ENCODE peak calls at places on chromosomes 5 and 9, in four cellular contexts. O is GM19239; C is stimulated activated CD4-positive, alpha-beta T cell treated with anti-CD3 and anti-CD28 coated beads, Interleukin-4, amount 100 ng/mL, for 4 hours; N is AG20443. H is an unnamed sample.

GRCh38 chr9:137727716-137728115 is 108.9 kb downstream of the EHMT1 start:
- DNase-seq in N (no peak), O (no peak), C (no peak), H (no peak)

GRCh38 chr9:22216730-22217160 is 207.6 kb upstream of the CDKN2B start:
- DNase-seq in O (no peak), C (no peak), N (peak), H (peak)

GRCh38 chr5:142977363-142978051 is 207.3 kb downstream of the ARHGAP26 start:
- DNase-seq in N (peak), O (no peak), C (no peak), H (peak)

GRCh38 chr5:133993563-133993962 is 11.2 kb downstream of the VDAC1 start:
- DNase-seq in C (no peak), O (no peak), N (no peak), H (no peak)

GRCh38 chr5:34028349-34028748 is 14.7 kb downstream of the C1QTNF3 start:
- DNase-seq in O (no peak), N (no peak), C (no peak), H (no peak)

GRCh38 chr9:14057347-14058077 is 256.4 kb downstream of the NFIB start:
- DNase-seq in O (no peak), C (no peak), N (no peak), H (no peak)

GRCh38 chr5:109186759-109187158 is 223.0 kb downstream of the PJA2 start:
- DNase-seq in C (no peak), O (no peak), N (no peak), H (no peak)

GRCh38 chr5:96781031-96781733 is 26.6 kb downstream of the ERAP1 start:
- DNase-seq in N (peak), C (no peak), O (no peak), H (peak)

GRCh38 chr9:117707561-117707960 is 3.4 kb downstream of the TLR4 start:
- DNase-seq in N (no peak), O (no peak), C (no peak), H (no peak)

GRCh38 chr9:23608456-23608855 is 217.6 kb downstream of the ELAVL2 start:
- DNase-seq in N (no peak), C (no peak), O (no peak), H (no peak)

GRCh38 chr9:32899181-32899580 is 102.2 kb downstream of the APTX start:
- DNase-seq in N (no peak), C (no peak), O (no peak), H (no peak)

GRCh38 chr5:39177629-39177959 is 41.8 kb downstream of the FYB1 start:
- DNase-seq in C (no peak), O (no peak), N (no peak), H (no peak)

GRCh38 chr9:108099854-108100253 is 610.3 kb upstream of the KLF4 start:
- DNase-seq in N (no peak), C (no peak), O (no peak), H (no peak)

GRCh38 chr5:58457040-58457439 is 2.8 kb downstream of the PLK2 start:
- DNase-seq in C (no peak), N (no peak), O (no peak), H (peak)

GRCh38 chr9:95167998-95168397 is 149.5 kb downstream of the FANCC start:
- DNase-seq in C (peak), O (no peak), N (peak), H (peak)

GRCh38 chr5:170434953-170435605 is 45.9 kb upstream of the KCNMB1 start:
- DNase-seq in N (peak), C (peak), O (peak), H (peak)

GRCh38 chr9:134275379-134275778 is 50.9 kb upstream of the RXRA start:
- DNase-seq in C (no peak), O (no peak), N (no peak), H (no peak)

GRCh38 chr5:27008604-27009564 is 29.5 kb downstream of the CDH9 start:
- DNase-seq in N (no peak), O (no peak), C (no peak), H (no peak)

GRCh38 chr5:53067641-53068040 is 41.9 kb downstream of the MOCS2 start:
- DNase-seq in O (no peak), C (no peak), N (no peak), H (no peak)

GRCh38 chr9:123286324-123286723 is 17.9 kb upstream of the STRBP start:
- DNase-seq in C (no peak), O (no peak), N (no peak), H (no peak)

GRCh38 chr5:171647043-171647899 is 138.3 kb upstream of the SMIM23 start:
- DNase-seq in C (no peak), O (no peak), N (no peak), H (peak)

GRCh38 chr5:6712136-6712581 is 1.1 kb upstream of the TENT4A start:
- DNase-seq in N (peak), O (no peak), C (peak), H (peak)

GRCh38 chr9:13865869-13866268 is 448.1 kb downstream of the NFIB start:
- DNase-seq in C (no peak), N (no peak), O (no peak), H (no peak)

H was measured in RCC 7860.